ENCODE peak calls at places on chromosomes 12 and 14, in ten cellular contexts. O, K, H, X, Z, A, D, T, G and W are unnamed samples.

GRCh38 chr12:130617219-130617618 is 98.9 kb downstream of the RIMBP2 start:
- DNase-seq in Z (no peak), K (no peak), A (no peak), D (no peak), T (no peak), O (peak; percentile 33), G (peak; percentile 2), X (no peak), H (no peak), W (no peak)

GRCh38 chr14:57712101-57712500 is 153.8 kb downstream of the SLC35F4 start:
- DNase-seq in Z (peak; percentile 7), O (no peak), G (no peak), X (no peak), K (no peak), T (no peak), H (no peak), D (no peak), A (no peak), W (no peak)

GRCh38 chr12:19058235-19059021 is 71.1 kb upstream of the PLEKHA5 start:
- DNase-seq in X (no peak), O (no peak), Z (peak; percentile 59), H (no peak), A (no peak), T (no peak), G (no peak), K (peak; percentile 12), D (no peak), W (peak; percentile 13)

GRCh38 chr14:85332401-85332800 is 197.5 kb upstream of the FLRT2 start:
- DNase-seq in D (no peak), T (no peak), H (no peak), Z (no peak), G (peak; percentile 96), X (no peak), O (no peak), A (no peak), K (no peak), W (no peak)

GRCh38 chr14:82872494-82872893 is 1338.8 kb upstream of the SEL1L start:
- DNase-seq in G (no peak), Z (no peak), H (no peak), K (no peak), T (no peak), D (no peak), A (no peak), O (no peak), X (no peak), W (no peak)

GRCh38 chr12:57188090-57188425 is 28.5 kb upstream of the NXPH4 start:
- DNase-seq in A (no peak), H (no peak), G (peak; percentile 49), T (no peak), D (no peak), O (no peak), X (no peak), K (no peak), Z (no peak), W (no peak)

GRCh38 chr12:64687816-64688599 is 71.2 kb downstream of the GNS start:
- DNase-seq in Z (no peak), H (no peak), O (no peak), X (peak; percentile 55), A (no peak), K (peak; percentile 58), T (no peak), D (no peak), G (no peak), W (no peak)

GRCh38 chr12:1926274-1926673 is 7.8 kb upstream of the CACNA2D4 start:
- DNase-seq in O (peak; percentile 3), T (peak; percentile 24), G (no peak), X (peak; percentile 14), D (no peak), Z (no peak), K (no peak), H (no peak), A (no peak), W (peak; percentile 11)

GRCh38 chr12:2250797-2251196 is 198.0 kb downstream of the CACNA1C start:
- DNase-seq in O (no peak), H (no peak), A (no peak), T (no peak), D (no peak), G (no peak), Z (no peak), K (no peak), X (no peak), W (no peak)

GRCh38 chr12:63792333-63792732 is 12.6 kb downstream of the RXYLT1 start:
- DNase-seq in T (no peak), G (no peak), K (no peak), A (no peak), X (no peak), H (no peak), Z (no peak), D (no peak), O (no peak), W (no peak)

GRCh38 chr12:1629338-1630080 is 478 bp downstream of the WNT5B start:
- DNase-seq in X (no peak), K (no peak), Z (no peak), T (no peak), H (no peak), G (no peak), A (peak; percentile 36), O (peak; percentile 38), D (no peak), W (no peak)

GRCh38 chr12:25387136-25388050 is 136.7 kb upstream of the KRAS start:
- DNase-seq in G (peak; percentile 81), D (peak; percentile 65), A (peak; percentile 81), H (peak; percentile 69), O (peak; percentile 93), K (peak; percentile 92), Z (peak; percentile 93), X (peak; percentile 91), T (peak; percentile 85), W (peak; percentile 91)

GRCh38 chr14:43338713-43339112 is 1168.4 kb downstream of the FSCB start:
- DNase-seq in A (no peak), G (no peak), Z (no peak), K (no peak), D (no peak), T (no peak), X (no peak), O (no peak), H (no peak), W (no peak)

GRCh38 chr12:111360325-111360930 is 8.5 kb downstream of the PHETA1 start:
- DNase-seq in D (no peak), K (no peak), H (no peak), X (no peak), T (no peak), O (no peak), G (no peak), Z (no peak), A (no peak), W (no peak)

GRCh38 chr12:111361717-111362576 is 6.9 kb downstream of the PHETA1 start:
- DNase-seq in D (no peak), K (no peak), G (no peak), T (peak; percentile 58), X (peak; percentile 85), A (peak; percentile 57), H (no peak), Z (no peak), O (peak; percentile 37), W (no peak)

GRCh38 chr12:111362687-111363475 is 6.0 kb downstream of the PHETA1 start:
- DNase-seq in T (no peak), H (no peak), D (no peak), X (no peak), G (no peak), K (no peak), A (no peak), Z (no peak), O (no peak), W (no peak)

GRCh38 chr12:111359914-111360276 is 9.0 kb downstream of the PHETA1 start:
- DNase-seq in D (no peak), K (no peak), O (no peak), H (no peak), G (no peak), A (no peak), Z (no peak), X (no peak), T (no peak), W (no peak)

GRCh38 chr12:111361073-111361716 is 7.7 kb downstream of the PHETA1 start:
- DNase-seq in H (no peak), G (no peak), O (no peak), A (no peak), Z (no peak), T (no peak), D (no peak), X (no peak), K (no peak), W (no peak)
- H3K4me3 ChIP-seq in H (no peak overlapping the region), G (no peak overlapping the region), O (no peak overlapping the region), A (no peak overlapping the region), Z (no peak overlapping the region), T (no peak overlapping the region), D (no peak overlapping the region), X (no peak overlapping the region), K (no peak overlapping the region), W (no peak overlapping the region)

DNA sequence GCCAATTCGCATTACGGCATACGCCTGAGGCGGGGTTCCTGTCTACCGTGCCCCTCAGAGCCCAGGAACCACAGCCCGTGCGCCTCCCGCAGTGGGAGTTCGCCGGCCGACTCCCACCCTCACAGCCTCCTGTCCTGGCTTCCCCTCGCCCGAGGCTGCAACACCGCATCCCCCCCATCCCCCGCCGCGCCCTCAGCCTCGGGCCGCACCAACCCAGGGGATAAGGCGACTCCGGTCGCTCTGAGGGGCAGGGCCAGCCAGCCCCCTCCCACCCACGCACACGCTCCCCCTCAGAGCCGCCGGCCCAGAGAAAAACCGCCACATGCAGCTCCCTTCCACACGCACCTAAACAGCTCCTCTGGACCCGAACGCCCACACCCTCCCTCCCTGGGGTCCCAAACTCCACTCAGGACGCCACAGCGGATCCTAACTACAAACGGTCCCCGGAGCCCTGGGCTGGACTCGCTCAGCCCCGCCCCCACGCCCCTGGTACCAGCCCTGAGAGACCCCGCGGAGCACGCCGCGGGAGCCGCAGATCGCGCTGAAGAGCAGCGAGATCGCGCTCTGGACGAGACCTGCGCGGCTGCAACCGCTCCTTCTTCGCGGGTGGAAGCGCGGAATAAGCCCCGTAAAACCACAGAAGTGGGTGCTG is at the start of gene C14orf39:
- DNase-seq in D (peak; percentile 8), Z (peak; percentile 22), G (peak; percentile 51), A (peak; percentile 43), K (peak; percentile 65), H (no peak), X (no peak), T (no peak), O (peak; percentile 76), W (no peak)
- TF ChIP-seq CTCF in D (no peak), Z (no peak), G (peak; percentile 4), A (no peak), K (no peak), H (no peak), X (no peak), T (no peak), O (no peak), W (no peak)

GRCh38 chr12:69475237-69475984 is 5.2 kb downstream of the FRS2 start:
- DNase-seq in X (no peak), H (no peak), G (no peak), Z (peak; percentile 72), O (peak; percentile 11), A (no peak), K (peak; percentile 62), D (peak; percentile 81), T (no peak), W (no peak)
- H3K4me3 ChIP-seq in X (peak overlapping the region; percentile 7), H (no peak overlapping the region), G (no peak overlapping the region), Z (no peak overlapping the region), O (no peak overlapping the region), A (peak overlapping the region; percentile 2), K (no peak overlapping the region), D (no peak overlapping the region), T (no peak overlapping the region), W (no peak overlapping the region)

GRCh38 chr14:67928375-67928774 is 108.8 kb downstream of the RAD51B start:
- DNase-seq in O (no peak), T (no peak), Z (no peak), H (no peak), D (no peak), G (no peak), A (no peak), K (no peak), X (no peak), W (no peak)
- TF ChIP-seq CTCF in O (no peak), T (no peak), Z (no peak), H (no peak), D (no peak), G (no peak), A (no peak), K (no peak), X (no peak), W (no peak)